ENCODE peak calls at places on chromosomes 3 and 15, in four cellular contexts. F is GM12878, N is HepG2, M is H1. E is an unnamed sample.

GRCh38 chr15:87348746-87349145 is 907.8 kb downstream of the NTRK3 start:
- DNase-seq in N (no peak), F (no peak), M (no peak), E (no peak)

GRCh38 chr3:3798641-3799113 is 554 bp upstream of the LRRN1 start:
- DNase-seq in M (peak), N (no peak), F (no peak), E (peak)

GRCh38 chr15:71011503-71012155 is 103.6 kb upstream of the THSD4 start:
- DNase-seq in N (peak), M (no peak), F (no peak), E (peak)

GRCh38 chr15:77975332-77976119 is 102.0 kb downstream of the TBC1D2B start:
- DNase-seq in M (peak), N (no peak), F (no peak), E (no peak)

GRCh38 chr3:46359748-46360509 is 6.0 kb downstream of the CCR2 start:
- DNase-seq in M (no peak), N (no peak), F (peak), E (no peak)

GRCh38 chr3:122488262-122488973 is 26.3 kb downstream of the KPNA1 start:
- DNase-seq in F (no peak), M (no peak), N (no peak), E (no peak)

GRCh38 chr15:32936283-32936918 is 218.6 kb downstream of the GREM1 start:
- DNase-seq in F (no peak), N (peak), M (no peak), E (no peak)

GRCh38 chr15:100735654-100736053 is 133.3 kb downstream of the ASB7 start:
- DNase-seq in F (no peak), N (no peak), M (peak), E (no peak)

GRCh38 chr15:96889734-96890480 is 559.4 kb downstream of the NR2F2 start:
- DNase-seq in M (no peak), F (no peak), N (no peak), E (no peak)

GRCh38 chr3:139832998-139833397 is 102.0 kb upstream of the CLSTN2 start:
- DNase-seq in N (no peak), M (no peak), F (no peak), E (no peak)
- TF ChIP-seq SUZ12 in N (no peak), M (no peak), F (no peak), E (no peak)

GRCh38 chr3:182763896-182764295 is 29.4 kb upstream of the ATP11B start:
- DNase-seq in N (no peak), M (no peak), F (no peak), E (no peak)
- H3K9ac ChIP-seq in N (no peak), M (no peak), F (no peak), E (no peak)

GRCh38 chr15:89810837-89811236 is 3.8 kb downstream of the ANPEP start:
- DNase-seq in F (no peak), N (no peak), M (no peak), E (no peak)
- TF ChIP-seq SUZ12 in F (no peak), N (no peak), M (no peak), E (no peak)

DNA sequence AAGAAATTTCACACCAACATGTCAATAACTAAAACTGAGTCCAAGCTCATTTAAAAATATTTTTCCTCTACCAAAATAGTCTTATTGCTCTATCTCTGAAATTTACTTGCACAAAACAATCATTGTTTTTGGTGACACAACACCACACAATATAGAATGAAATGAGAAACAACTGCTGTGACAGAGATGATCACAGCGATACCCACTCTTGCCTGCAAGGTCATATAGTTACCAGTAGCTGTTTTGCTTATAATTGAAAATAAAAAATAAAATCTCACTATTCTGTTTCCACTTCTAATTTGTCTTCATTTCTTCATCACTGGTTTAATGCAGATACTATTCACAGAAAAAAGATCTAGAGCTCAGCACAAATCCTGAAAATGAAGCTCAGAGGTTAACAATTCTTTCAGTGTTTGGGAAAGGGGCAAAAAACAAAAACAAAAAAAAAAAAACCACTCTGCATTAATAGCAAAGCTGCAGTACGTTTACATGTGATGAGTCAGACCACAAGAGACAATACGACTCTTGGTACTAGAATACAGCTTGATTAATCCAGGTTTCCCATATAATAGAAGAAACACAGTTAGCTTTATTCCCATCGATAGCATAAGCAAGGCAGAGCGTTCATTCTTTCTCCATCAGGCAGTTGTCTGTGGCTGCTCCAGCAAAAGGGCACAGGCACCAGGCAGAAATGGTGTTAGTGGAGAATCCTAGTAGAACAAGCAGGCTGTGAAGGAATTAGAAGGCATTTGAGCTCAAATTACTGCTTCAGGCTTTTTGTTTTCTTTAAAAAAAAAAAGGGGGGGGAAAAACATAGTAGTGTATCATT is 794 bp downstream of the ANKRD28 start:
- DNase-seq in F (no peak), N (peak), M (no peak), E (no peak)
- H3K9ac ChIP-seq in F (peak), N (no peak), M (no peak), E (no peak)

GRCh38 chr3:194588741-194589140 is 44.5 kb downstream of the TMEM44 start:
- DNase-seq in F (no peak), M (no peak), N (no peak), E (no peak)
- TF ChIP-seq SUZ12 in F (no peak), M (no peak), N (no peak), E (no peak)

GRCh38 chr3:182790612-182791011 is 2.7 kb upstream of the ATP11B start:
- DNase-seq in F (no peak), M (no peak), N (no peak), E (no peak)

GRCh38 chr3:182786564-182787196 is 6.6 kb upstream of the ATP11B start:
- DNase-seq in F (no peak), M (no peak), N (no peak), E (no peak)

GRCh38 chr3:182787302-182788036 is 5.8 kb upstream of the ATP11B start:
- DNase-seq in F (no peak), M (no peak), N (no peak), E (no peak)

GRCh38 chr3:182785756-182786155 is 7.5 kb upstream of the ATP11B start:
- DNase-seq in F (no peak), M (no peak), N (no peak), E (no peak)

GRCh38 chr3:182789371-182789770 is 3.9 kb upstream of the ATP11B start:
- DNase-seq in N (no peak), F (no peak), M (no peak), E (no peak)
- H3K9ac ChIP-seq in N (no peak), F (no peak), M (no peak), E (no peak)

DNA sequence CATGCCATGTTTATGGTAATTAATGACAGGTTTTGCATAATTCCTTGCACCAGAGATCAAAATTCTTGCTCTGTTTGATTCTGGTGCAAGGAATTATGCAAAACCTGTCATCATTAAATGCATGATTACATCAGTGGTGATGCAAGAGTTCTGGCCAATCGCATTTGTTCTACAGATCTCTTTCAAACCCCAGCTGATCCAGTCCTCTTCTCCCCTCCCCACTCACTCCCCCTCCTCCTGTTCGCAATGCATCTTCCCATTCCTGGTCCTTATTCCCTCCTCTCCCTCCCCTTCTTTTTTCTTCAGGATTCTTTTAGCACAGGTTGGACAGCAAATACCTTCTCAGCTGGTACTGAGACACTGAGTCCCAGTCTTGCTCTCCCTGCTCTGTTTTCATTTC is 82.1 kb downstream of the GABRB3 start:
- DNase-seq in M (no peak), N (no peak), F (no peak), E (peak)
- TF ChIP-seq SUZ12 in M (no peak), N (no peak), F (no peak), E (no peak)

GRCh38 chr3:100603449-100603848 is 6.0 kb upstream of the ADGRG7 start:
- DNase-seq in F (no peak), N (peak), M (no peak), E (peak)
- H3K9ac ChIP-seq in F (peak), N (no peak), M (no peak), E (no peak)

GRCh38 chr3:181333394-181333793 is 343.9 kb upstream of the DNAJC19 start:
- DNase-seq in N (no peak), M (no peak), F (no peak), E (no peak)
- TF ChIP-seq SUZ12 in N (no peak), M (no peak), F (no peak), E (no peak)

DNA sequence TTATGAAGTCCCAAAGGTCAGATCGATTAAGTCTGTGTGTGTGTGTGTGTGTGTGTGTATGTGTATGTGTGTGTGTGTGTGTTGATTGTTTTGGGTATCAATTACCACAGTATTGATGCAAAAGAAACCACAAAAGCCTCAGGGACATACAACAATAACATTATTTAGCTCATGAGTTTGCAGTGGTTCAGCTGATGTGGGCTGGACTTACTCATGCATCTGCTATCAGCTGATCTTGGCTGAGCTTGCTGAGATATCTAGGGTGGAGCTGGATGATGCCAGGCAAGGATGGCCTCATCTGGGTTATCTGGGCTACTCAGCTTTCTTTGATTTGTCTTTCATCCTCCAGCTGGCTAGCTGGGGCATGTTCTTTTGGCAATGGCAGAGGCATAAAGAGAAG is 82.4 kb upstream of the PRR23C start:
- DNase-seq in N (no peak), M (no peak), F (no peak), E (no peak)
- H3K9ac ChIP-seq in N (no peak), M (no peak), F (no peak), E (no peak)

E was measured in NT2/D1.